ENCODE peak calls at places on chromosomes 5 and 9, in seven cellular contexts. A, N, U, J, B, I and Y are unnamed samples.
A peak's percentile ranks its signal among the peaks of the same experiment; 100 is the strongest.

GRCh38 chr5:116032094-116032517 is at the start of gene ARL14EPL:
- DNase-seq in A (peak; percentile 15), N (peak; percentile 3), U (peak; percentile 47), J (peak; percentile 42), B (no peak), I (no peak), Y (peak; percentile 11)

GRCh38 chr9:121780641-121781040 is 129.2 kb downstream of the DAB2IP start:
- DNase-seq in A (no peak), N (no peak), U (no peak), J (no peak), B (no peak), I (no peak), Y (no peak)

GRCh38 chr9:6128030-6128429 is 87.6 kb upstream of the IL33 start:
- DNase-seq in A (no peak), N (no peak), U (no peak), J (no peak), B (no peak), I (no peak), Y (no peak)

GRCh38 chr5:78497573-78498533 is 137.4 kb downstream of the SCAMP1 start:
- DNase-seq in A (no peak), N (no peak), U (no peak), J (no peak), B (no peak), I (no peak), Y (no peak)

GRCh38 chr9:134236001-134236421 is 71.6 kb upstream of the RNU6ATAC start:
- DNase-seq in A (no peak), N (no peak), U (no peak), J (no peak), B (no peak), I (no peak), Y (no peak)

GRCh38 chr5:3099526-3099925 is 348.0 kb upstream of the IRX2 start:
- DNase-seq in A (no peak), N (no peak), U (no peak), J (no peak), B (no peak), I (no peak), Y (no peak)

GRCh38 chr5:138676556-138677193 is 76.5 kb upstream of the CTNNA1 start:
- DNase-seq in A (no peak), N (no peak), U (no peak), J (no peak), B (no peak), I (no peak), Y (no peak)

GRCh38 chr5:75498208-75498777 is 13.1 kb downstream of the CERT1 start:
- DNase-seq in A (no peak), N (no peak), U (no peak), J (no peak), B (no peak), I (no peak), Y (no peak)

GRCh38 chr5:112240011-112240410 is 179.1 kb downstream of the EPB41L4A start:
- DNase-seq in A (no peak), N (no peak), U (no peak), J (no peak), B (no peak), I (no peak), Y (no peak)

GRCh38 chr5:43305948-43306563 is 7.2 kb downstream of the HMGCS1 start:
- DNase-seq in A (no peak), N (peak; percentile 27), U (peak; percentile 70), J (peak; percentile 45), B (peak; percentile 30), I (no peak), Y (no peak)

GRCh38 chr9:101126556-101126955 is 98.0 kb downstream of the PLPPR1 start:
- DNase-seq in A (no peak), N (no peak), U (no peak), J (no peak), B (no peak), I (no peak), Y (no peak)

GRCh38 chr5:138702166-138702826 is 50.9 kb upstream of the CTNNA1 start:
- DNase-seq in A (no peak), N (no peak), U (peak; percentile 23), J (no peak), B (no peak), I (no peak), Y (no peak)

GRCh38 chr5:1186351-1187233 is 14.8 kb upstream of the SLC6A19 start:
- DNase-seq in A (no peak), N (no peak), U (peak; percentile 75), J (no peak), B (no peak), I (no peak), Y (no peak)

GRCh38 chr9:113695901-113696300 is 180.2 kb upstream of the ZNF618 start:
- DNase-seq in A (no peak), N (no peak), U (no peak), J (no peak), B (no peak), I (no peak), Y (no peak)

GRCh38 chr9:93676310-93677054 is 100.1 kb downstream of the PHF2 start:
- DNase-seq in A (no peak), N (peak; percentile 10), U (no peak), J (no peak), B (no peak), I (peak; percentile 5), Y (no peak)

GRCh38 chr5:3594514-3595101 is 1.0 kb upstream of the IRX1 start:
- DNase-seq in A (no peak), N (peak; percentile 25), U (no peak), J (no peak), B (no peak), I (no peak), Y (no peak)

GRCh38 chr9:89432986-89433530 is 64.9 kb downstream of the SEMA4D start:
- DNase-seq in A (no peak), N (no peak), U (no peak), J (no peak), B (no peak), I (no peak), Y (no peak)

GRCh38 chr5:174504266-174504726 is 220.1 kb upstream of the MSX2 start:
- DNase-seq in A (no peak), N (no peak), U (no peak), J (no peak), B (no peak), I (no peak), Y (no peak)

GRCh38 chr5:9654886-9655285 is 24.7 kb upstream of the TAS2R1 start:
- DNase-seq in A (no peak), N (no peak), U (no peak), J (no peak), B (no peak), I (no peak), Y (no peak)

GRCh38 chr5:36651775-36652685 is 45.6 kb downstream of the SLC1A3 start:
- DNase-seq in A (no peak), N (no peak), U (no peak), J (no peak), B (no peak), I (no peak), Y (no peak)

GRCh38 chr9:132638240-132638639 is 31.5 kb downstream of the DDX31 start:
- DNase-seq in A (no peak), N (no peak), U (no peak), J (no peak), B (no peak), I (no peak), Y (no peak)

GRCh38 chr5:147906326-147907095 is at the start of gene C5orf46:
- DNase-seq in A (no peak), N (no peak), U (peak; percentile 46), J (no peak), B (no peak), I (no peak), Y (no peak)

GRCh38 chr9:19028835-19029451 is 4.1 kb downstream of the SAXO1 start:
- DNase-seq in A (no peak), N (peak; percentile 81), U (peak; percentile 54), J (peak; percentile 59), B (no peak), I (peak; percentile 55), Y (peak; percentile 64)

GRCh38 chr9:137140151-137141012 is 1.4 kb downstream of the GRIN1 start:
- DNase-seq in A (no peak), N (no peak), U (no peak), J (no peak), B (no peak), I (no peak), Y (no peak)

GRCh38 chr9:112604790-112605189 is 113.1 kb downstream of the INIP start:
- DNase-seq in A (no peak), N (no peak), U (no peak), J (no peak), B (no peak), I (no peak), Y (no peak)

GRCh38 chr5:135578685-135579341 is at the start of gene CXCL14:
- DNase-seq in A (no peak), N (no peak), U (no peak), J (no peak), B (no peak), I (no peak), Y (no peak)

GRCh38 chr9:118651511-118651910 is 717.7 kb downstream of the BRINP1 start:
- DNase-seq in A (no peak), N (no peak), U (no peak), J (no peak), B (no peak), I (no peak), Y (no peak)

GRCh38 chr5:19739691-19740090 is 248.3 kb downstream of the CDH18 start:
- DNase-seq in A (no peak), N (peak; percentile 16), U (no peak), J (no peak), B (no peak), I (no peak), Y (no peak)
- TF ChIP-seq TAF1 in A (no peak), N (no peak), U (no peak), J (no peak), B (no peak), I (no peak), Y (no peak)

DNA sequence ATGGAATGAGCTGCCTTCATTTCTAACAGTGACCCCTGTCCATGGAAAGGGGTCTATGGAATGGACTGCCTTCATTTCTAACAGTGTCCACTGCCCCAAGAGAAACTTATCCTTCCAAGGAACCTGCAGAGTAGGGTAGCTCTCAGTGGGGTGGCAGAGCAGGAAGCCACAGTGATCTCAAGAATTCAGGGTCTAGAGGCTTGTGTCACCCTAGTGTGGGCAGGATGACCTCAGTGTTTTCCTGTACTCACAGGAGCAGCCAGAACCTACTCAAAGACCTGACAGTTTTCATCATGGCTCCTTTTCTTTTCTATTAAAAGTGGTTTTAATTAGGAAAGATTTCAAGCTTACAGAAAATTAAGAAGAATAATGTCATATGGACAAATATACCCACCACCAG is 27.5 kb downstream of the SEC61B start:
- DNase-seq in A (no peak), N (no peak), U (no peak), J (no peak), B (no peak), I (no peak), Y (no peak)
- TF ChIP-seq TAF1 in A (no peak), N (no peak), U (no peak), J (no peak), B (no peak), I (no peak), Y (no peak)

GRCh38 chr9:125180876-125181275 is 8.7 kb downstream of the PPP6C start:
- DNase-seq in A (no peak), N (no peak), U (no peak), J (no peak), B (no peak), I (no peak), Y (no peak)
- TF ChIP-seq TAF1 in A (no peak), N (no peak), U (no peak), J (no peak), B (no peak), I (no peak), Y (no peak)

DNA sequence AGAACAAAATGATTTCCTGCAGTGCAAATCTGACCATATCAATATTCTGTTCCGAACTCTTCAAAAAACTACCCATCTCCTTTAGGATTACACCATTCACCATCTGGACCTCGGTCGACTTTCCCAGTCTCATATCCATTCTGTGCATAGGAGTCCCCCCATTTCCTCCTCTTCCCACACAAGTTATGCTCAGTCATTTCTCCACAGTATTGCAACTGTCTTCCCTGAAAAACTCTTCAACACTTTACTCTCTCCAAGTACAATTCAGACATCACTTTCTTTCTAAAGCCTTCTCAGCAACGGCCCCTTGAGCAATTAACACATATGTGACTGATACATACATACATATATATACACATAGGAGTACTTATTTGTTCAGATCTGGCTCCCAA is 775 bp downstream of the ZBTB26 start:
- DNase-seq in A (no peak), N (no peak), U (no peak), J (no peak), B (no peak), I (no peak), Y (no peak)
- TF ChIP-seq TAF1 in A (no peak), N (no peak), U (no peak), J (no peak), B (no peak), I (no peak), Y (no peak)